ENCODE peak calls at places on chromosomes 2 and 18, in four cellular contexts. K is NCI-H1105 treated with DMSO at 0.1 percent for 48 hours; O is endothelial cell; Q is activated CD4-positive, alpha-beta T cell treated with anti-CD3 and anti-CD28 coated beads for 1 hour. G is an unnamed sample.

GRCh38 chr2:38517284-38517683 is 85.4 kb downstream of the HNRNPLL start:
- DNase-seq in K (no peak), O (no peak), Q (no peak), G (no peak)

GRCh38 chr2:42788478-42788793 is 3.9 kb downstream of the HAAO start:
- DNase-seq in K (no peak), O (no peak), Q (no peak), G (no peak)

GRCh38 chr2:25280066-25280687 is 61.5 kb downstream of the DNMT3A start:
- DNase-seq in K (no peak), O (no peak), Q (no peak), G (no peak)

GRCh38 chr18:80196528-80197320 is 50.6 kb downstream of the PARD6G start:
- DNase-seq in K (no peak), O (no peak), Q (no peak), G (no peak)

GRCh38 chr18:39414009-39414700 is 1848.6 kb upstream of the CELF4 start:
- DNase-seq in K (no peak), O (no peak), Q (no peak), G (no peak)

GRCh38 chr2:98376996-98377395 is 30.7 kb downstream of the CNGA3 start:
- DNase-seq in K (no peak), O (no peak), Q (no peak), G (no peak)

GRCh38 chr2:72994282-72994990 is 77.1 kb downstream of the SFXN5 start:
- DNase-seq in K (no peak), O (no peak), Q (no peak), G (no peak)

GRCh38 chr18:2978208-2978607 is 34.7 kb downstream of the LPIN2 start:
- DNase-seq in K (no peak), O (no peak), Q (no peak), G (no peak)

GRCh38 chr2:110741491-110741980 is 9.2 kb downstream of the ACOXL start:
- DNase-seq in K (no peak), O (no peak), Q (no peak), G (no peak)

GRCh38 chr2:159711562-159712193 is 628 bp upstream of the MARCHF7 start:
- DNase-seq in K (peak; percentile 25), O (no peak), Q (no peak), G (no peak)

GRCh38 chr2:46351388-46352141 is 54.4 kb downstream of the EPAS1 start:
- DNase-seq in K (no peak), O (no peak), Q (peak; percentile 47), G (no peak)

GRCh38 chr2:57330447-57330846 is 716.2 kb upstream of the VRK2 start:
- DNase-seq in K (no peak), O (no peak), Q (no peak), G (no peak)

GRCh38 chr2:35080231-35080905 is 1275.2 kb upstream of the CRIM1 start:
- DNase-seq in K (no peak), O (no peak), Q (no peak), G (no peak)

GRCh38 chr2:71678874-71679273 is 225.5 kb downstream of the DYSF start:
- DNase-seq in K (no peak), O (no peak), Q (no peak), G (no peak)

GRCh38 chr18:54134053-54134452 is 90.4 kb downstream of the MBD2 start:
- DNase-seq in K (no peak), O (no peak), Q (no peak), G (no peak)

GRCh38 chr2:175363719-175364118 is 182.2 kb upstream of the ATP5MC3 start:
- DNase-seq in K (peak; percentile 89), O (no peak), Q (no peak), G (no peak)

GRCh38 chr2:172284209-172284608 is 143.2 kb upstream of the ITGA6 start:
- DNase-seq in K (no peak), O (no peak), Q (no peak), G (no peak)

GRCh38 chr2:205706769-205707375 is 24.6 kb downstream of the NRP2 start:
- DNase-seq in K (peak; percentile 8), O (peak; percentile 22), Q (peak; percentile 12), G (no peak)

GRCh38 chr2:43520919-43521318 is 74.9 kb downstream of the THADA start:
- DNase-seq in K (no peak), O (no peak), Q (no peak), G (no peak)

GRCh38 chr2:27954771-27955384 is 64.3 kb downstream of the BABAM2 start:
- DNase-seq in K (no peak), O (peak; percentile 6), Q (no peak), G (no peak)

GRCh38 chr2:42519624-42520023 is 25.8 kb upstream of the KCNG3 start:
- DNase-seq in K (no peak), O (no peak), Q (no peak), G (no peak)

GRCh38 chr2:154240316-154240715 is 368.6 kb downstream of the GALNT13 start:
- DNase-seq in K (no peak), O (no peak), Q (no peak), G (no peak)

GRCh38 chr2:217160978-217161973 is 301.4 kb upstream of the TNP1 start:
- DNase-seq in K (no peak), O (peak; percentile 49), Q (no peak), G (no peak)

GRCh38 chr2:17879137-17879912 is 858 bp downstream of the KCNS3 start:
- DNase-seq in K (peak; percentile 75), O (peak; percentile 63), Q (no peak), G (peak; percentile 80)

GRCh38 chr2:45498661-45499550 is 112.2 kb downstream of the SRBD1 start:
- DNase-seq in K (no peak), O (no peak), Q (no peak), G (no peak)

GRCh38 chr2:98809878-98810587 is 79.1 kb upstream of the MGAT4A start:
- DNase-seq in K (no peak), O (no peak), Q (no peak), G (no peak)

GRCh38 chr2:161414385-161415040 is 1.6 kb upstream of the TBR1 start:
- DNase-seq in K (peak; percentile 37), O (peak; percentile 60), Q (no peak), G (peak; percentile 81)

GRCh38 chr2:51158236-51158635 is 126.3 kb upstream of the NRXN1 start:
- DNase-seq in K (peak; percentile 81), O (no peak), Q (no peak), G (no peak)

GRCh38 chr2:97936199-97936598 is 59.5 kb downstream of the TMEM131 start:
- DNase-seq in K (peak; percentile 82), O (no peak), Q (no peak), G (peak; percentile 58)

GRCh38 chr2:12227941-12228608 is 481.6 kb downstream of the LPIN1 start:
- DNase-seq in K (no peak), O (no peak), Q (no peak), G (no peak)

GRCh38 chr2:96103388-96103705 is 13.0 kb downstream of the ADRA2B start:
- DNase-seq in K (no peak), O (no peak), Q (peak; percentile 5), G (peak; percentile 23)

GRCh38 chr2:26235089-26235488 is 9.3 kb downstream of the HADHA start:
- DNase-seq in K (no peak), O (no peak), Q (no peak), G (no peak)

GRCh38 chr2:118185210-118186109 is 97.2 kb downstream of the INSIG2 start:
- DNase-seq in K (peak; percentile 90), O (peak; percentile 34), Q (peak; percentile 22), G (peak; percentile 70)

GRCh38 chr2:44061469-44061868 is 65.7 kb upstream of the LRPPRC start:
- DNase-seq in K (no peak), O (no peak), Q (no peak), G (no peak)

G was measured in glutamatergic neuron.